ENCODE peak calls at places on chromosomes 1 and 21, in eight cellular contexts. H is H54; N is neural progenitor cell; V is stimulated activated CD4-positive, alpha-beta T cell treated with anti-CD3 and anti-CD28 coated beads, TNF-alpha, amount 100 ng/mL, for 4 hours; B is H9; Y is germinal center; X is fibroblast of mammary gland; J is esophagus muscularis mucosa. O is an unnamed sample.

GRCh38 chr21:35350965-35351364 is 301.9 kb upstream of the RUNX1 start:
- DNase-seq in H (no peak), N (no peak), V (no peak), B (no peak), Y (no peak), X (peak), J (no peak), O (no peak)

GRCh38 chr1:175036476-175036875 is 13.3 kb upstream of the MRPS14 start:
- DNase-seq in H (no peak), N (no peak), V (no peak), B (no peak), Y (no peak), X (no peak), J (no peak), O (no peak)

GRCh38 chr1:153961421-153961820 is 1.9 kb downstream of the SLC39A1 start:
- DNase-seq in H (no peak), N (no peak), V (no peak), B (no peak), Y (no peak), X (no peak), J (no peak), O (no peak)

GRCh38 chr1:76593614-76594013 is 273.7 kb upstream of the ST6GALNAC5 start:
- DNase-seq in H (no peak), N (no peak), V (no peak), B (no peak), Y (no peak), X (no peak), J (no peak), O (no peak)

GRCh38 chr1:201312298-201312697 is 29.0 kb downstream of the PKP1 start:
- DNase-seq in H (no peak), N (no peak), V (no peak), B (no peak), Y (no peak), X (no peak), J (no peak), O (peak)

GRCh38 chr1:116211294-116211693 is 100.1 kb downstream of the MAB21L3 start:
- DNase-seq in H (no peak), N (no peak), V (no peak), B (no peak), Y (no peak), X (no peak), J (no peak), O (no peak)

GRCh38 chr1:62794047-62794446 is 10.1 kb downstream of the ATG4C start:
- DNase-seq in H (no peak), N (no peak), V (no peak), B (no peak), Y (no peak), X (no peak), J (no peak), O (no peak)

GRCh38 chr1:62875676-62876075 is 91.7 kb downstream of the ATG4C start:
- DNase-seq in H (no peak), N (no peak), V (no peak), B (no peak), Y (no peak), X (peak), J (no peak), O (peak)

GRCh38 chr1:54012862-54013261 is 5.1 kb downstream of the LDLRAD1 start:
- DNase-seq in H (no peak), N (no peak), V (no peak), B (no peak), Y (no peak), X (no peak), J (peak), O (no peak)

GRCh38 chr1:156887324-156887723 is 6.2 kb upstream of the PEAR1 start:
- DNase-seq in H (no peak), N (no peak), V (no peak), B (no peak), Y (no peak), X (no peak), J (no peak), O (no peak)

GRCh38 chr21:29181799-29182470 is 51.5 kb downstream of the MAP3K7CL start:
- DNase-seq in H (peak), N (no peak), V (no peak), B (no peak), Y (no peak), X (peak), J (no peak), O (peak)

GRCh38 chr1:110055493-110056283 is 14.8 kb downstream of the ALX3 start:
- DNase-seq in H (no peak), N (no peak), V (no peak), B (no peak), Y (no peak), X (peak), J (no peak), O (no peak)

GRCh38 chr1:110493059-110493458 is 25.9 kb downstream of the KCNA10 start:
- DNase-seq in H (no peak), N (no peak), V (no peak), B (no peak), Y (no peak), X (no peak), J (no peak), O (no peak)

GRCh38 chr1:67534627-67535065 is 104.4 kb upstream of the SERBP1 start:
- DNase-seq in H (no peak), N (no peak), V (no peak), B (no peak), Y (no peak), X (peak), J (no peak), O (no peak)

GRCh38 chr1:64745181-64745985 is 508 bp downstream of the RAVER2 start:
- DNase-seq in H (peak), N (peak), V (no peak), B (peak), Y (peak), X (peak), J (no peak), O (peak)

GRCh38 chr1:27149084-27149483 is 5.8 kb downstream of the SLC9A1 start:
- DNase-seq in H (no peak), N (no peak), V (no peak), B (no peak), Y (no peak), X (no peak), J (no peak), O (no peak)

GRCh38 chr1:29105822-29106221 is 17.9 kb downstream of the TMEM200B start:
- DNase-seq in H (no peak), N (no peak), V (no peak), B (no peak), Y (no peak), X (peak), J (peak), O (no peak)

GRCh38 chr1:235993652-235994051 is 71.2 kb downstream of the NID1 start:
- DNase-seq in H (no peak), N (no peak), V (no peak), B (no peak), Y (no peak), X (no peak), J (no peak), O (no peak)

GRCh38 chr1:185816460-185816859 is 82.3 kb downstream of the HMCN1 start:
- DNase-seq in H (no peak), N (no peak), V (no peak), B (no peak), Y (no peak), X (peak), J (no peak), O (no peak)

GRCh38 chr1:10161541-10162290 is 48.7 kb upstream of the KIF1B start:
- DNase-seq in H (no peak), N (no peak), V (no peak), B (no peak), Y (no peak), X (no peak), J (no peak), O (no peak)

GRCh38 chr1:43503534-43503933 is 27.1 kb upstream of the PTPRF start:
- DNase-seq in H (no peak), N (no peak), V (no peak), B (no peak), Y (no peak), X (no peak), J (peak), O (no peak)

GRCh38 chr1:45969866-45970265 is 162.6 kb downstream of the PIK3R3 start:
- DNase-seq in H (no peak), N (no peak), V (no peak), B (no peak), Y (no peak), X (no peak), J (no peak), O (no peak)

GRCh38 chr1:199279872-199280649 is 641.2 kb downstream of the PTPRC start:
- DNase-seq in H (no peak), N (no peak), V (no peak), B (no peak), Y (no peak), X (peak), J (no peak), O (no peak)

O was measured in SK-MEL-5.